ENCODE peak calls at places on chromosomes 6 and 20, in eight cellular contexts. Y, I, Q, O, B, T, D and X are unnamed samples.

GRCh38 chr6:40954446-40955180 is 84.4 kb downstream of the UNC5CL start:
- DNase-seq in Y (no peak), I (no peak), Q (no peak), O (no peak), B (no peak), T (no peak), D (no peak), X (no peak)

GRCh38 chr6:97669191-97669651 is 386.2 kb upstream of the MMS22L start:
- DNase-seq in Y (peak), I (no peak), Q (no peak), O (peak), B (peak), T (no peak), D (peak), X (no peak)

GRCh38 chr20:5621305-5621704 is 128.9 kb upstream of the SHLD1 start:
- DNase-seq in Y (no peak), I (peak), Q (no peak), O (peak), B (no peak), T (no peak), D (no peak), X (no peak)

GRCh38 chr6:35669441-35669776 is 19.3 kb downstream of the FKBP5 start:
- DNase-seq in Y (peak), I (no peak), Q (no peak), O (peak), B (no peak), T (no peak), D (no peak), X (no peak)

GRCh38 chr6:16635810-16636602 is 125.3 kb downstream of the ATXN1 start:
- DNase-seq in Y (peak), I (no peak), Q (no peak), O (peak), B (peak), T (no peak), D (no peak), X (peak)

GRCh38 chr6:80341330-80341729 is 234.9 kb downstream of the BCKDHB start:
- DNase-seq in Y (peak), I (no peak), Q (no peak), O (no peak), B (no peak), T (no peak), D (no peak), X (no peak)

GRCh38 chr6:150934380-150934779 is 68.9 kb downstream of the MTHFD1L start:
- DNase-seq in Y (peak), I (no peak), Q (no peak), O (peak), B (no peak), T (no peak), D (no peak), X (no peak)

GRCh38 chr6:4901256-4902061 is 102.4 kb downstream of the RPP40 start:
- DNase-seq in Y (no peak), I (no peak), Q (no peak), O (no peak), B (no peak), T (no peak), D (no peak), X (no peak)

GRCh38 chr6:36848658-36849441 is 9.6 kb upstream of the CPNE5 start:
- DNase-seq in Y (no peak), I (peak), Q (peak), O (peak), B (peak), T (no peak), D (peak), X (no peak)

GRCh38 chr6:56259682-56260081 is 12.3 kb upstream of the COL21A1 start:
- DNase-seq in Y (peak), I (no peak), Q (no peak), O (peak), B (no peak), T (no peak), D (no peak), X (peak)

GRCh38 chr6:4591218-4591617 is 185.0 kb upstream of the CDYL start:
- DNase-seq in Y (no peak), I (no peak), Q (no peak), O (no peak), B (no peak), T (no peak), D (no peak), X (no peak)

GRCh38 chr6:21354805-21355238 is 238.7 kb upstream of the SOX4 start:
- DNase-seq in Y (no peak), I (no peak), Q (no peak), O (no peak), B (no peak), T (no peak), D (no peak), X (no peak)

GRCh38 chr6:130674604-130675003 is 152.6 kb upstream of the SMLR1 start:
- DNase-seq in Y (no peak), I (no peak), Q (no peak), O (peak), B (no peak), T (no peak), D (no peak), X (no peak)

GRCh38 chr6:112332274-112332673 is 14.9 kb upstream of the RFPL4B start:
- DNase-seq in Y (peak), I (no peak), Q (no peak), O (no peak), B (no peak), T (no peak), D (no peak), X (no peak)

GRCh38 chr6:52187098-52187497 is 923 bp downstream of the IL17A start:
- DNase-seq in Y (no peak), I (no peak), Q (no peak), O (no peak), B (no peak), T (no peak), D (no peak), X (no peak)

GRCh38 chr20:43541214-43541613 is 17.6 kb upstream of the SGK2 start:
- DNase-seq in Y (peak), I (no peak), Q (no peak), O (no peak), B (no peak), T (no peak), D (no peak), X (peak)

GRCh38 chr6:151629791-151630190 is 136.0 kb downstream of the CCDC170 start:
- DNase-seq in Y (no peak), I (no peak), Q (no peak), O (no peak), B (no peak), T (no peak), D (no peak), X (no peak)

GRCh38 chr6:87722831-87723726 is 21.0 kb upstream of the AKIRIN2 start:
- DNase-seq in Y (peak), I (peak), Q (no peak), O (peak), B (peak), T (peak), D (peak), X (peak)

GRCh38 chr20:45821942-45822341 is 5.2 kb downstream of the TNNC2 start:
- DNase-seq in Y (no peak), I (no peak), Q (no peak), O (no peak), B (no peak), T (no peak), D (no peak), X (no peak)

GRCh38 chr20:23255658-23256385 is 94.8 kb upstream of the NXT1 start:
- DNase-seq in Y (peak), I (no peak), Q (no peak), O (peak), B (no peak), T (no peak), D (peak), X (no peak)

GRCh38 chr20:22491188-22491500 is 93.2 kb downstream of the FOXA2 start:
- DNase-seq in Y (no peak), I (no peak), Q (no peak), O (no peak), B (no peak), T (no peak), D (no peak), X (no peak)

GRCh38 chr6:34957184-34957904 is 68.3 kb downstream of the ANKS1A start:
- DNase-seq in Y (no peak), I (no peak), Q (no peak), O (peak), B (no peak), T (no peak), D (no peak), X (no peak)

GRCh38 chr20:24199493-24199892 is 210.9 kb upstream of the GGTLC1 start:
- DNase-seq in Y (no peak), I (no peak), Q (no peak), O (no peak), B (peak), T (no peak), D (peak), X (no peak)

GRCh38 chr20:61353261-61353995 is 101.4 kb downstream of the CDH4 start:
- DNase-seq in Y (peak), I (no peak), Q (no peak), O (peak), B (no peak), T (no peak), D (no peak), X (peak)

GRCh38 chr6:33719326-33719987 is 8.0 kb upstream of the UQCC2 start:
- DNase-seq in Y (no peak), I (no peak), Q (no peak), O (no peak), B (no peak), T (no peak), D (no peak), X (no peak)

GRCh38 chr20:38057351-38057972 is 23.9 kb downstream of the RPRD1B start:
- DNase-seq in Y (peak), I (peak), Q (peak), O (peak), B (peak), T (peak), D (peak), X (peak)

GRCh38 chr6:4914412-4915159 is 89.3 kb downstream of the RPP40 start:
- DNase-seq in Y (peak), I (no peak), Q (no peak), O (peak), B (no peak), T (no peak), D (no peak), X (no peak)

GRCh38 chr6:39997101-39997635 is 62.9 kb upstream of the MOCS1 start:
- DNase-seq in Y (no peak), I (no peak), Q (no peak), O (no peak), B (no peak), T (no peak), D (no peak), X (no peak)

GRCh38 chr20:5127859-5128409 is 1.1 kb downstream of the CDS2 start:
- DNase-seq in Y (no peak), I (no peak), Q (no peak), O (no peak), B (no peak), T (no peak), D (no peak), X (no peak)

GRCh38 chr6:49556429-49556837 is 6.0 kb downstream of the C6orf141 start:
- DNase-seq in Y (peak), I (peak), Q (no peak), O (peak), B (no peak), T (peak), D (no peak), X (peak)

GRCh38 chr6:23994013-23994412 is 132.0 kb upstream of the NRSN1 start:
- DNase-seq in Y (no peak), I (no peak), Q (no peak), O (no peak), B (no peak), T (no peak), D (no peak), X (no peak)

GRCh38 chr6:4371207-4371921 is 236.0 kb upstream of the ECI2 start:
- DNase-seq in Y (peak), I (no peak), Q (no peak), O (peak), B (no peak), T (no peak), D (no peak), X (no peak)

GRCh38 chr6:112286010-112286409 is 31.6 kb upstream of the LAMA4 start:
- DNase-seq in Y (no peak), I (no peak), Q (no peak), O (no peak), B (no peak), T (no peak), D (no peak), X (no peak)

GRCh38 chr6:41895300-41896233 is at the start of gene USP49:
- DNase-seq in Y (peak), I (peak), Q (peak), O (peak), B (peak), T (peak), D (peak), X (peak)

GRCh38 chr6:167794386-167795157 is 32.1 kb upstream of the AFDN start:
- DNase-seq in Y (no peak), I (no peak), Q (no peak), O (no peak), B (no peak), T (no peak), D (no peak), X (no peak)

GRCh38 chr6:38215651-38216319 is 396.3 kb downstream of the ZFAND3 start:
- DNase-seq in Y (no peak), I (no peak), Q (no peak), O (no peak), B (no peak), T (no peak), D (no peak), X (no peak)

GRCh38 chr20:58790440-58790839 is 60.3 kb downstream of the GNAS-AS1 start:
- DNase-seq in Y (no peak), I (no peak), Q (no peak), O (no peak), B (no peak), T (no peak), D (no peak), X (peak)

GRCh38 chr6:170522565-170523183 is 30.4 kb downstream of the PSMB1 start:
- DNase-seq in Y (peak), I (no peak), Q (no peak), O (peak), B (peak), T (no peak), D (peak), X (no peak)

GRCh38 chr6:85920782-85921181 is 278.1 kb upstream of the SYNCRIP start:
- DNase-seq in Y (no peak), I (peak), Q (no peak), O (no peak), B (no peak), T (no peak), D (peak), X (no peak)

GRCh38 chr6:113539202-113539601 is 317.9 kb upstream of the MARCKS start:
- DNase-seq in Y (no peak), I (no peak), Q (no peak), O (no peak), B (no peak), T (no peak), D (peak), X (no peak)
- H3K27ac ChIP-seq in Y (no peak), I (no peak), Q (no peak), O (peak), B (no peak), T (no peak), D (peak), X (no peak)

DNA sequence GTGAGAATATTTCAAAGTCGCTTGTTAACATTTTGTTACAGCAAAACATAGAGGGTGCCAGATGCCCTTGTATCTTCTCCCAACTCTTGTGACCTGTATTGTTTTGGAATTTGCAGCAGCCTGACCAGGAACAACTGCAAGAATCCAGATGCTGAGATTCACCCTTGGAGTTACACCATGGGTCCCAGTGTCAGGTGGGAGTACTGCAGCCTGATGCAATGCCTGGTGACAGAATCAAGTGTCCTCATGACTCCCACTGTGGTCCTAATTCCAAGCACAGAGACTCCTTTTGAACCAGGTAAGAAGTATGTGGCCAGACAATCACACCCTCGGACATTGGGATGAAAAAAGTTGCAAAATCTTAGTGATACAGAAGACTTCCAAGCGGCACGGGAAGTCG is 79.6 kb upstream of the MAP3K4 start:
- DNase-seq in Y (no peak), I (no peak), Q (no peak), O (no peak), B (no peak), T (no peak), D (no peak), X (no peak)
- TF ChIP-seq CTCF in Y (no peak), I (no peak), Q (no peak), O (no peak), B (no peak), T (no peak), D (no peak), X (no peak)

GRCh38 chr6:44923416-44923815 is 404.7 kb upstream of the RUNX2 start:
- DNase-seq in Y (no peak), I (no peak), Q (no peak), O (no peak), B (no peak), T (no peak), D (no peak), X (no peak)

GRCh38 chr6:44918893-44919292 is 409.2 kb upstream of the RUNX2 start:
- DNase-seq in Y (no peak), I (no peak), Q (no peak), O (peak), B (no peak), T (no peak), D (no peak), X (no peak)

GRCh38 chr6:44917430-44917829 is 410.7 kb upstream of the RUNX2 start:
- DNase-seq in Y (peak), I (no peak), Q (no peak), O (no peak), B (no peak), T (no peak), D (no peak), X (no peak)

GRCh38 chr6:44921787-44922186 is 406.3 kb upstream of the RUNX2 start:
- DNase-seq in Y (no peak), I (peak), Q (no peak), O (no peak), B (no peak), T (no peak), D (no peak), X (peak)

GRCh38 chr6:44920952-44921491 is 407.1 kb upstream of the RUNX2 start:
- DNase-seq in Y (no peak), I (no peak), Q (no peak), O (peak), B (no peak), T (no peak), D (no peak), X (no peak)
- H3K27ac ChIP-seq in Y (no peak), I (no peak), Q (no peak), O (peak), B (no peak), T (no peak), D (no peak), X (no peak)

GRCh38 chr20:57263127-57263609 is 3.3 kb downstream of the BMP7 start:
- DNase-seq in Y (no peak), I (no peak), Q (no peak), O (no peak), B (no peak), T (no peak), D (peak), X (no peak)

GRCh38 chr20:57264151-57264792 is 2.2 kb downstream of the BMP7 start:
- DNase-seq in Y (no peak), I (peak), Q (no peak), O (no peak), B (no peak), T (no peak), D (peak), X (no peak)

GRCh38 chr20:57262244-57263126 is 4.0 kb downstream of the BMP7 start:
- DNase-seq in Y (no peak), I (no peak), Q (no peak), O (no peak), B (peak), T (no peak), D (peak), X (no peak)

GRCh38 chr20:57264908-57265648 is 1.4 kb downstream of the BMP7 start:
- DNase-seq in Y (no peak), I (no peak), Q (no peak), O (no peak), B (peak), T (no peak), D (peak), X (no peak)

DNA sequence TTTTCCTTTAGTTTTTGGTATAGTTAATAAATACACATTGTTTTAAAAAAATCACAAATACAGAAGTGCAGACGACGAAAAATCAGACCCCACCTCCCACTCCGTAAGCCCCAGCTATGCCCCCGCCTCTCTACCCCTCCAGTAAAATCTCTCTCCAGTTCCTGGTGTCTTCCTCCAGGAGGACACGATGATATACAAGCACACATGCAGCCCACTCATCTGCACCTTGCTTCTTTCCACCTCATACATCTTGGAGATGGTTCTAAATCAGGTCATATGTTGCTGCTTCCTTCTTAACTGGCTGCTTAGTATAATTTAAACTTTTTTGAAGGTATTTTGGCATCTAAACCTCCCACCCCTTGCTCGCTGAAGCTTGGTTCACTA is 2.7 kb downstream of the BMP7 start:
- DNase-seq in Y (no peak), I (no peak), Q (no peak), O (no peak), B (no peak), T (no peak), D (no peak), X (no peak)
- TF ChIP-seq CTCF in Y (no peak), I (no peak), Q (no peak), O (no peak), B (no peak), T (no peak), D (no peak), X (no peak)

GRCh38 chr20:31860431-31861345 is 9.6 kb downstream of the DUSP15 start:
- DNase-seq in Y (no peak), I (no peak), Q (no peak), O (peak), B (peak), T (peak), D (peak), X (peak)

GRCh38 chr20:31862157-31862470 is 8.2 kb downstream of the DUSP15 start:
- DNase-seq in Y (no peak), I (no peak), Q (no peak), O (no peak), B (no peak), T (peak), D (no peak), X (no peak)

GRCh38 chr20:31859998-31860380 is 10.3 kb downstream of the DUSP15 start:
- DNase-seq in Y (no peak), I (no peak), Q (no peak), O (no peak), B (no peak), T (peak), D (no peak), X (no peak)

GRCh38 chr20:31862506-31862905 is 7.8 kb downstream of the DUSP15 start:
- DNase-seq in Y (no peak), I (no peak), Q (no peak), O (no peak), B (peak), T (peak), D (no peak), X (no peak)

GRCh38 chr20:31861346-31862156 is 8.8 kb downstream of the DUSP15 start:
- DNase-seq in Y (peak), I (peak), Q (no peak), O (peak), B (peak), T (peak), D (peak), X (peak)
- H3K27ac ChIP-seq in Y (no peak), I (no peak), Q (no peak), O (no peak), B (no peak), T (no peak), D (no peak), X (no peak)

GRCh38 chr6:137975058-137975940 is 108.2 kb downstream of the TNFAIP3 start:
- DNase-seq in Y (peak), I (no peak), Q (no peak), O (peak), B (no peak), T (no peak), D (no peak), X (peak)
- TF ChIP-seq CTCF in Y (peak), I (no peak), Q (no peak), O (peak), B (peak), T (peak), D (peak), X (peak)